ENCODE peak calls at places on chromosomes 11 and 22, in seven cellular contexts. Y is OCI-LY7, X is SK-N-SH, C is hepatocyte, O is neural progenitor cell, W is HCT116, G is GM23338. F is an unnamed sample. For H4K20me1, the result is how much of the 10 kb centered on the place peaks cover.

GRCh38 chr11:46348986-46349401 is 1.7 kb downstream of the DGKZ start:
- DNase-seq in Y (peak), X (no peak), C (no peak), O (no peak), W (no peak), G (no peak), F (no peak)

GRCh38 chr11:1668911-1669473 is 28.0 kb upstream of the KRTAP5-6 start:
- DNase-seq in Y (no peak), X (peak), C (no peak), O (no peak), W (no peak), G (no peak), F (no peak)

GRCh38 chr11:81005595-81005994 is 1564.8 kb upstream of the TENM4 start:
- DNase-seq in Y (no peak), X (no peak), C (peak), O (no peak), W (no peak), G (no peak), F (peak)

GRCh38 chr11:124602751-124603150 is 8.5 kb upstream of the PANX3 start:
- DNase-seq in Y (no peak), X (no peak), C (no peak), O (no peak), W (no peak), G (no peak), F (peak)

GRCh38 chr11:2517386-2518064 is 72.7 kb downstream of the KCNQ1 start:
- DNase-seq in Y (no peak), X (peak), C (no peak), O (peak), W (no peak), G (no peak), F (no peak)

GRCh38 chr11:12133539-12134238 is 23.3 kb downstream of the MICAL2 start:
- DNase-seq in Y (no peak), X (no peak), C (no peak), O (no peak), W (no peak), G (no peak), F (no peak)

GRCh38 chr11:128520886-128521696 is 66.3 kb downstream of the ETS1 start:
- DNase-seq in Y (peak), X (no peak), C (no peak), O (no peak), W (no peak), G (no peak), F (peak)

GRCh38 chr11:93080146-93080759 is 110.8 kb downstream of the MTNR1B start:
- DNase-seq in Y (no peak), X (no peak), C (no peak), O (peak), W (no peak), G (no peak), F (no peak)

GRCh38 chr22:38872831-38873248 is 824 bp upstream of the CBX6 start:
- DNase-seq in Y (no peak), X (peak), C (peak), O (peak), W (no peak), G (peak), F (peak)

GRCh38 chr22:47154621-47155081 is 392.2 kb downstream of the TBC1D22A start:
- DNase-seq in Y (no peak), X (peak), C (peak), O (no peak), W (no peak), G (no peak), F (peak)

GRCh38 chr11:11813288-11813962 is 28.3 kb upstream of the USP47 start:
- DNase-seq in Y (no peak), X (no peak), C (peak), O (no peak), W (peak), G (no peak), F (peak)

GRCh38 chr11:102109896-102110760 is at the start of gene YAP1:
- DNase-seq in Y (peak), X (peak), C (peak), O (peak), W (peak), G (peak), F (peak)
- TF ChIP-seq EZH2phosphoT487 in Y (no peak), X (no peak), C (no peak), O (no peak), W (no peak), G (no peak), F (no peak)

GRCh38 chr11:64148200-64148916 is 17.6 kb downstream of the MACROD1 start:
- DNase-seq in Y (peak), X (peak), C (peak), O (peak), W (peak), G (peak), F (peak)
- H4K20me1 ChIP-seq in Y (under half), X (under half), C (under half), O (under half), W (under half), G (under half), F (under half)

GRCh38 chr11:9609841-9610240 is 36.4 kb downstream of the WEE1 start:
- DNase-seq in Y (no peak), X (no peak), C (no peak), O (no peak), W (no peak), G (no peak), F (no peak)
- TF ChIP-seq EZH2phosphoT487 in Y (no peak), X (no peak), C (no peak), O (no peak), W (no peak), G (no peak), F (no peak)

DNA sequence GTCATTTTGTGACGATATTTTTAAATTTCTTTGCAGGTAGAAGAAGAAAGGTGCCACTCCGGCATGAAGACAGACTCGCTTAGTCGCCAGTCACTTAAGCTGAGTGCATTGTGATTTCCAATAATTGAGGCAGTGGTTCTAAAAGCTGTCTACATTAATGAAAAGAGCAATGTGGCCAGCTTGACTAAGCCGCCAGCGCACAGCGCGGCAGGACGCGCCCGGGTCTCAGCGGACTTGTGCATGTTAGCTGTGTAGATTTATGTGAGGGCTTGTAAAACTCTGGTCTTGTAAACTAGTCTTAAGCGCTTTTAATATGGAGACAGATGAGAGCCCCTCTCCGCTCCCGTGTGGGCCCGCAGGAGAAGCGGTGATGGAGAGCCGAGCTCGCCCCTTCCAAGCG is 5.6 kb downstream of the DGCR8 start:
- DNase-seq in Y (no peak), X (no peak), C (no peak), O (no peak), W (no peak), G (no peak), F (no peak)
- H4K20me1 ChIP-seq in Y (under half), X (half or more), C (half or more), O (half or more), W (under half), G (half or more), F (under half)

GRCh38 chr11:4087551-4087950 is 7.0 kb upstream of the RRM1 start:
- DNase-seq in Y (no peak), X (no peak), C (no peak), O (no peak), W (no peak), G (peak), F (peak)
- TF ChIP-seq EZH2phosphoT487 in Y (no peak), X (no peak), C (no peak), O (no peak), W (no peak), G (no peak), F (no peak)

GRCh38 chr11:70203749-70204465 is 811 bp downstream of the FADD start:
- DNase-seq in Y (peak), X (peak), C (peak), O (peak), W (peak), G (peak), F (peak)
- H4K20me1 ChIP-seq in Y (under half), X (under half), C (under half), O (under half), W (under half), G (under half), F (under half)

GRCh38 chr22:29044657-29045176 is 16.9 kb downstream of the C22orf31 start:
- DNase-seq in Y (no peak), X (no peak), C (peak), O (no peak), W (no peak), G (no peak), F (peak)
- TF ChIP-seq EZH2phosphoT487 in Y (no peak), X (no peak), C (no peak), O (no peak), W (no peak), G (no peak), F (no peak)